ENCODE peak calls at places on chromosome 1, in seven cellular contexts. A, O, B, Z, D, J and Y are unnamed samples.

GRCh38 chr1:216765346-216766300 is 42.4 kb upstream of the ESRRG start:
- DNase-seq in J (no peak), O (no peak), A (no peak), B (no peak), D (no peak), Z (no peak), Y (no peak)

GRCh38 chr1:220153147-220153546 is 59.2 kb downstream of the IARS2 start:
- DNase-seq in B (no peak), D (no peak), A (no peak), Z (no peak), O (no peak), J (no peak), Y (no peak)

GRCh38 chr1:40389871-40390560 is 16.5 kb downstream of the SMAP2 start:
- DNase-seq in B (no peak), O (peak; percentile 73), J (no peak), Z (no peak), D (no peak), A (peak; percentile 93), Y (no peak)

GRCh38 chr1:38115251-38115650 is 68.7 kb upstream of the POU3F1 start:
- DNase-seq in Z (no peak), A (no peak), O (no peak), D (no peak), J (no peak), B (no peak), Y (no peak)

GRCh38 chr1:109198043-109198695 is 15.5 kb upstream of the SARS1 start:
- DNase-seq in A (peak; percentile 93), Z (peak; percentile 32), B (peak; percentile 37), D (no peak), J (no peak), O (peak; percentile 89), Y (no peak)

GRCh38 chr1:236307437-236307836 is 25.7 kb upstream of the ERO1B start:
- DNase-seq in D (no peak), A (no peak), Z (peak; percentile 11), B (no peak), O (no peak), J (no peak), Y (no peak)

GRCh38 chr1:212452323-212453155 is 19.8 kb downstream of the NENF start:
- DNase-seq in B (no peak), J (peak; percentile 61), O (peak; percentile 71), A (peak; percentile 92), D (no peak), Z (no peak), Y (no peak)

GRCh38 chr1:156128749-156129682 is 14.5 kb downstream of the LMNA start:
- DNase-seq in J (peak; percentile 83), A (peak; percentile 95), Z (no peak), B (no peak), O (peak; percentile 84), D (no peak), Y (no peak)

GRCh38 chr1:91736146-91736998 is 149.6 kb downstream of the TGFBR3 start:
- DNase-seq in J (no peak), O (no peak), B (no peak), D (no peak), Z (no peak), A (peak; percentile 48), Y (no peak)

GRCh38 chr1:51594716-51595115 is 22.2 kb upstream of the OSBPL9 start:
- DNase-seq in O (no peak), D (no peak), Z (no peak), A (no peak), B (no peak), J (no peak), Y (no peak)

GRCh38 chr1:94832446-94832845 is 12.3 kb downstream of the SLC44A3 start:
- DNase-seq in Z (no peak), O (peak; percentile 28), D (no peak), B (no peak), J (no peak), A (peak; percentile 41), Y (no peak)

GRCh38 chr1:220818421-220819173 is 31.9 kb downstream of the MTARC1 start:
- DNase-seq in O (peak; percentile 72), B (no peak), A (peak; percentile 93), J (peak; percentile 51), Z (peak; percentile 20), D (no peak), Y (no peak)

GRCh38 chr1:3036646-3037280 is 15.5 kb downstream of the ACTRT2 start:
- DNase-seq in A (no peak), D (no peak), J (no peak), Z (no peak), O (no peak), B (no peak), Y (no peak)

GRCh38 chr1:87718241-87718950 is 389.7 kb downstream of the LMO4 start:
- DNase-seq in B (no peak), A (no peak), O (no peak), D (no peak), Z (no peak), J (no peak), Y (no peak)